ENCODE peak calls at places on chromosome 16, in five cellular contexts. K is endothelial cell of umbilical vein, P is colonic mucosa, Y is aorta, U is tibial nerve. V is an unnamed sample. For H3K4me1, the result is how much of the 10 kb centered on the place peaks cover.

GRCh38 chr16:69745232-69745612 is 9.5 kb downstream of the NOB1 start:
- DNase-seq in K (no peak), U (no peak), Y (no peak), P (no peak), V (no peak)

GRCh38 chr16:58709338-58709737 is 24.8 kb upstream of the SLC38A7 start:
- DNase-seq in P (no peak), Y (no peak), U (no peak), K (no peak), V (no peak)

GRCh38 chr16:55146939-55147338 is 177.1 kb upstream of the IRX6 start:
- DNase-seq in Y (no peak), P (no peak), U (no peak), K (no peak), V (no peak)

GRCh38 chr16:23670137-23670776 is 8.4 kb upstream of the PLK1 start:
- DNase-seq in K (peak), P (no peak), U (no peak), Y (no peak), V (no peak)

GRCh38 chr16:87734644-87735043 is 31.1 kb downstream of the KLHDC4 start:
- DNase-seq in P (no peak), U (no peak), K (no peak), Y (no peak), V (no peak)

GRCh38 chr16:720507-720989 is 398 bp upstream of the ANTKMT start:
- DNase-seq in P (peak), Y (no peak), K (peak), U (no peak), V (no peak)

GRCh38 chr16:15777533-15778203 is 79.2 kb downstream of the MYH11 start:
- DNase-seq in K (peak), U (no peak), P (no peak), Y (no peak), V (peak)

GRCh38 chr16:48865511-48865910 is 255.5 kb upstream of the N4BP1 start:
- DNase-seq in P (no peak), Y (no peak), U (no peak), K (no peak), V (no peak)

GRCh38 chr16:89264800-89265550 is 47.5 kb downstream of the ZNF778 start:
- DNase-seq in Y (no peak), P (no peak), K (no peak), U (no peak), V (no peak)

GRCh38 chr16:62638324-62638911 is 602.2 kb upstream of the CDH8 start:
- DNase-seq in P (no peak), K (no peak), U (no peak), Y (no peak), V (no peak)

GRCh38 chr16:2038359-2039285 is 9.0 kb downstream of the NTHL1 start:
- DNase-seq in U (no peak), K (no peak), P (peak), Y (no peak), V (no peak)

GRCh38 chr16:50303041-50303604 is 36.8 kb downstream of the ADCY7 start:
- DNase-seq in Y (peak), P (no peak), K (no peak), U (no peak), V (no peak)

GRCh38 chr16:28473714-28474265 is 1.7 kb upstream of the NPIPB7 start:
- DNase-seq in Y (no peak), P (peak), K (no peak), U (no peak), V (no peak)

GRCh38 chr16:24139282-24139681 is 116.9 kb upstream of the CACNG3 start:
- DNase-seq in U (no peak), Y (no peak), K (no peak), P (no peak), V (no peak)

GRCh38 chr16:88352261-88353200 is 30.2 kb upstream of the ZNF469 start:
- DNase-seq in K (no peak), P (no peak), U (no peak), Y (peak), V (no peak)

GRCh38 chr16:24253192-24253591 is 2.9 kb upstream of the CACNG3 start:
- DNase-seq in Y (no peak), P (no peak), U (no peak), K (peak), V (peak)

GRCh38 chr16:31354394-31355291 is at the start of gene ITGAX:
- DNase-seq in Y (peak), P (peak), U (no peak), K (peak), V (no peak)

GRCh38 chr16:83744521-83744981 is 63.2 kb upstream of the HSBP1 start:
- DNase-seq in P (no peak), U (no peak), Y (peak), K (no peak), V (no peak)

GRCh38 chr16:16031401-16031800 is 82.0 kb downstream of the ABCC1 start:
- DNase-seq in U (no peak), Y (no peak), K (no peak), P (no peak), V (no peak)

GRCh38 chr16:89593841-89594240 is 18.3 kb downstream of the CPNE7 start:
- DNase-seq in K (no peak), Y (no peak), U (no peak), P (no peak), V (no peak)

GRCh38 chr16:82229800-82230619 is 60.0 kb upstream of the MPHOSPH6 start:
- DNase-seq in K (peak), Y (peak), U (peak), P (peak), V (peak)

GRCh38 chr16:85145188-85145587 is 32.9 kb upstream of the CIBAR2 start:
- DNase-seq in P (no peak), K (no peak), U (no peak), Y (no peak), V (no peak)

GRCh38 chr16:53913082-53913870 is 209.3 kb downstream of the FTO start:
- DNase-seq in P (no peak), U (no peak), Y (no peak), K (no peak), V (no peak)

GRCh38 chr16:67277999-67278772 is 1.1 kb upstream of the PLEKHG4 start:
- DNase-seq in K (peak), P (peak), Y (peak), U (no peak), V (no peak)
- H3K27ac ChIP-seq in K (peak), P (peak), Y (peak), U (peak), V (no peak)

GRCh38 chr16:57028086-57028485 is 38.7 kb downstream of the NLRC5 start:
- DNase-seq in P (no peak), U (no peak), Y (no peak), K (no peak), V (no peak)
- H3K4me1 ChIP-seq in P (under half), U (under half), Y (under half), K (under half), V (under half)

GRCh38 chr16:11355862-11356261 is 10.6 kb downstream of the RMI2 start:
- DNase-seq in U (no peak), P (no peak), K (no peak), Y (no peak), V (no peak)
- H3K27ac ChIP-seq in U (no peak), P (no peak), K (no peak), Y (no peak), V (no peak)

GRCh38 chr16:68740628-68741346 is 3.7 kb downstream of the CDH1 start:
- DNase-seq in P (no peak), Y (no peak), U (no peak), K (no peak), V (no peak)

GRCh38 chr16:68744744-68745280 is 7.7 kb downstream of the CDH1 start:
- DNase-seq in U (no peak), P (peak), Y (no peak), K (no peak), V (peak)

GRCh38 chr16:68739964-68740627 is 3.0 kb downstream of the CDH1 start:
- DNase-seq in P (no peak), U (no peak), K (no peak), Y (no peak), V (no peak)

GRCh38 chr16:68746951-68747350 is 9.9 kb downstream of the CDH1 start:
- DNase-seq in Y (no peak), P (no peak), K (no peak), U (no peak), V (no peak)

DNA sequence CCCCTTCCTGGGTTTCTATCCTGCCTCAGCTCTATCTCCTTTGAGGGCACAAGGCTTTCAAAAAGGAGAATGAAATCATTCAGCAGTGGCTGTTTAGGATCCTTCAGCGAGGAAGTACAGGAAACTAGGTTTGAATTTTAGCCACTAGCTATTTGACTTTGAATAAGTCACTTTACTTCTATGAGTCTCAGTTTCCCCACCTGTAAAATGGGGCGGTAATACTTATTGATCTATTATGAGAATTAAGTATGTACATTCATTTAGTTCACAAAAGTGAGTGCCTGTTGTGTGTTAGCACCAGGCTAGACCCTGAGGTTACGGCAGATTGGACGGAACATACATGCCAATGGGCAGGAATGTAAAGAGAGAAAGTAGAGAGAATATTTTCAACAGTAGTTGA is 6.6 kb downstream of the CDH1 start:
- DNase-seq in K (no peak), U (no peak), P (no peak), Y (no peak), V (no peak)
- H3K4me1 ChIP-seq in K (under half), U (under half), P (under half), Y (under half), V (under half)

GRCh38 chr16:3086596-3087242 is 12.4 kb downstream of the ZSCAN10 start:
- DNase-seq in K (peak), P (no peak), Y (no peak), U (no peak), V (no peak)

GRCh38 chr16:3088925-3089716 is 10.0 kb downstream of the ZSCAN10 start:
- DNase-seq in P (no peak), U (no peak), Y (no peak), K (no peak), V (no peak)

GRCh38 chr16:3088450-3088849 is 10.6 kb downstream of the ZSCAN10 start:
- DNase-seq in P (no peak), U (no peak), Y (no peak), K (no peak), V (no peak)

GRCh38 chr16:3087243-3087791 is 11.8 kb downstream of the ZSCAN10 start:
- DNase-seq in Y (no peak), U (no peak), P (no peak), K (peak), V (no peak)

DNA sequence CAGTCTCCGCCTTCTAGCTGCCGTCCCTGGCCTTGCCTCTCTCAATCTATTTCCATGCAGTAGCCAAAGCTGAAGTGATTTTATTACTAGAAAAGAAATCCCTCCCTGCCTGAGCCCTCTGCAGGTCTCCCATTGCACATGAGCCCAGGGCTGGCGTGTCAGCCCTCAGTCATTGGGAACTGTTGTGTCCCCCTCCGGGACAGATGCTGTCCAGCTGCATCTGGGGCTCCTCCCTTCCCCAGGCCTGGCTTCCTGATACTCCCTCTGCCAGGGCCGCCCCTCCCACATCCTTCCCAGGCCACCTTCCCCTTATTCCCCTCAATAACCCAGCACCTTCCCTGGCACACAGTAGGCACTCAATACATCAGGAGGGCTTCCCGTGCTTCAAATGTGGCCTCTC is 11.3 kb downstream of the ZSCAN10 start:
- DNase-seq in K (no peak), U (no peak), P (no peak), Y (no peak), V (no peak)
- H3K27ac ChIP-seq in K (peak), U (no peak), P (no peak), Y (no peak), V (no peak)

V was measured in iPS DF 6.9.